ENCODE peak calls at places on chromosomes 7 and 10, in four cellular contexts. One of them, this sample, is unnamed.
A peak's percentile ranks its signal among the peaks of the same experiment; 100 is the strongest.

GRCh38 chr7:75905785-75906604 is 9.0 kb upstream of the POR start:
- DNase-seq in SK-N-SH: no peak
- DNase-seq in HCT116: no peak
- DNase-seq in GM12878: no peak
- DNase-seq in this sample: no peak

GRCh38 chr7:139523199-139523941 is at the start of gene CLEC2L:
- DNase-seq in SK-N-SH: peak; percentile 92
- DNase-seq in GM12878: no peak
- DNase-seq in HCT116: no peak
- DNase-seq in this sample: no peak

GRCh38 chr7:97004931-97005763 is at the start of gene DLX6:
- DNase-seq in SK-N-SH: peak; percentile 99
- DNase-seq in HCT116: no peak
- DNase-seq in GM12878: no peak
- DNase-seq in this sample: peak; percentile 42

GRCh38 chr7:110592557-110592956 is 498.4 kb upstream of the LRRN3 start:
- DNase-seq in SK-N-SH: no peak
- DNase-seq in GM12878: no peak
- DNase-seq in HCT116: no peak
- DNase-seq in this sample: no peak

GRCh38 chr7:91710896-91711295 is 169.6 kb downstream of the MTERF1 start:
- DNase-seq in GM12878: no peak
- DNase-seq in SK-N-SH: no peak
- DNase-seq in HCT116: no peak
- DNase-seq in this sample: no peak

GRCh38 chr10:95790982-95791381 is 35.0 kb downstream of the ENTPD1 start:
- DNase-seq in SK-N-SH: no peak
- DNase-seq in HCT116: no peak
- DNase-seq in GM12878: no peak
- DNase-seq in this sample: no peak

GRCh38 chr10:99682752-99683151 is 23.4 kb downstream of the ENTPD7 start:
- DNase-seq in HCT116: peak; percentile 29
- DNase-seq in SK-N-SH: no peak
- DNase-seq in GM12878: no peak
- DNase-seq in this sample: no peak

GRCh38 chr10:68208424-68209042 is 23.4 kb downstream of the ATOH7 start:
- DNase-seq in GM12878: peak; percentile 20
- DNase-seq in SK-N-SH: peak; percentile 49
- DNase-seq in HCT116: peak; percentile 81
- DNase-seq in this sample: no peak

GRCh38 chr7:55405856-55406541 is 40.9 kb downstream of the LANCL2 start:
- DNase-seq in GM12878: no peak
- DNase-seq in HCT116: no peak
- DNase-seq in SK-N-SH: no peak
- DNase-seq in this sample: no peak

GRCh38 chr7:157975401-157976372 is 611.9 kb downstream of the PTPRN2 start:
- DNase-seq in GM12878: no peak
- DNase-seq in HCT116: no peak
- DNase-seq in SK-N-SH: no peak
- DNase-seq in this sample: no peak

GRCh38 chr10:7756360-7756992 is 31.3 kb downstream of the KIN start:
- DNase-seq in SK-N-SH: no peak
- DNase-seq in GM12878: no peak
- DNase-seq in HCT116: peak; percentile 21
- DNase-seq in this sample: peak; percentile 4

GRCh38 chr10:773562-774161 is 84.2 kb upstream of the DIP2C start:
- DNase-seq in HCT116: no peak
- DNase-seq in GM12878: no peak
- DNase-seq in SK-N-SH: no peak
- DNase-seq in this sample: no peak

GRCh38 chr10:118967160-118967559 is 62.4 kb upstream of the NANOS1 start:
- DNase-seq in GM12878: no peak
- DNase-seq in SK-N-SH: no peak
- DNase-seq in HCT116: no peak
- DNase-seq in this sample: no peak

GRCh38 chr7:105776068-105776790 is 100.2 kb downstream of the ATXN7L1 start:
- DNase-seq in GM12878: no peak
- DNase-seq in HCT116: peak; percentile 94
- DNase-seq in SK-N-SH: no peak
- DNase-seq in this sample: peak; percentile 91

GRCh38 chr10:125144693-125145623 is 15.4 kb downstream of the CTBP2 start:
- DNase-seq in GM12878: no peak
- DNase-seq in HCT116: peak; percentile 61
- DNase-seq in SK-N-SH: peak; percentile 60
- DNase-seq in this sample: no peak
- TF ChIP-seq POLR2AphosphoS5 in GM12878: no peak
- TF ChIP-seq POLR2AphosphoS5 in HCT116: no peak
- TF ChIP-seq POLR2AphosphoS5 in SK-N-SH: no peak
- TF ChIP-seq POLR2AphosphoS5 in this sample: no peak

GRCh38 chr10:116741391-116742351 is 695 bp downstream of the HSPA12A start:
- DNase-seq in GM12878: no peak
- DNase-seq in HCT116: no peak
- DNase-seq in SK-N-SH: peak; percentile 78
- DNase-seq in this sample: no peak
- TF ChIP-seq SIN3A in GM12878: no peak
- TF ChIP-seq SIN3A in HCT116: no peak
- TF ChIP-seq SIN3A in SK-N-SH: no peak
- TF ChIP-seq SIN3A in this sample: no peak

GRCh38 chr7:28955723-28956607 is 2.2 kb downstream of the TRIL start:
- DNase-seq in HCT116: no peak
- DNase-seq in SK-N-SH: peak; percentile 87
- DNase-seq in GM12878: no peak
- DNase-seq in this sample: no peak

GRCh38 chr7:28955356-28955722 is 2.8 kb downstream of the TRIL start:
- DNase-seq in HCT116: no peak
- DNase-seq in GM12878: no peak
- DNase-seq in SK-N-SH: no peak
- DNase-seq in this sample: no peak

GRCh38 chr7:28953628-28954027 is 4.5 kb downstream of the TRIL start:
- DNase-seq in HCT116: no peak
- DNase-seq in SK-N-SH: peak; percentile 87
- DNase-seq in GM12878: no peak
- DNase-seq in this sample: no peak

GRCh38 chr7:28954446-28954845 is 3.7 kb downstream of the TRIL start:
- DNase-seq in HCT116: no peak
- DNase-seq in SK-N-SH: peak; percentile 37
- DNase-seq in GM12878: no peak
- DNase-seq in this sample: no peak

GRCh38 chr7:28954936-28955335 is 3.2 kb downstream of the TRIL start:
- DNase-seq in GM12878: no peak
- DNase-seq in SK-N-SH: no peak
- DNase-seq in HCT116: no peak
- DNase-seq in this sample: no peak
- H3K27ac ChIP-seq in GM12878: no peak overlapping the region
- H3K27ac ChIP-seq in SK-N-SH: peak overlapping the region; percentile 100
- H3K27ac ChIP-seq in HCT116: no peak overlapping the region
- H3K27ac ChIP-seq in this sample: no peak overlapping the region

GRCh38 chr7:102289051-102289450 is 2.4 kb downstream of the SH2B2 start:
- DNase-seq in SK-N-SH: no peak
- DNase-seq in HCT116: no peak
- DNase-seq in GM12878: no peak
- DNase-seq in this sample: no peak
- TF ChIP-seq POLR2AphosphoS5 in SK-N-SH: no peak
- TF ChIP-seq POLR2AphosphoS5 in HCT116: no peak
- TF ChIP-seq POLR2AphosphoS5 in GM12878: no peak
- TF ChIP-seq POLR2AphosphoS5 in this sample: no peak